ENCODE peak calls at places on chromosomes 5 and 9, in seven cellular contexts. One of them, this sample, is unnamed.

GRCh38 chr9:137007816-137008270 is 11.5 kb upstream of the CLIC3 start:
- DNase-seq in stromal cell of bone marrow: no peak
- DNase-seq in OCI-M1: no peak
- DNase-seq in cardiac muscle cell: no peak
- DNase-seq in MCF 10A: no peak
- DNase-seq in T-cell: no peak
- DNase-seq in HuH-7: no peak
- DNase-seq in this sample: no peak

GRCh38 chr9:34072868-34073590 is 24.3 kb upstream of the UBAP2 start:
- DNase-seq in stromal cell of bone marrow: peak
- DNase-seq in OCI-M1: no peak
- DNase-seq in cardiac muscle cell: no peak
- DNase-seq in MCF 10A: peak
- DNase-seq in T-cell: no peak
- DNase-seq in HuH-7: peak
- DNase-seq in this sample: no peak

GRCh38 chr5:90020575-90021535 is 388.7 kb downstream of the CETN3 start:
- DNase-seq in stromal cell of bone marrow: peak
- DNase-seq in OCI-M1: peak
- DNase-seq in cardiac muscle cell: no peak
- DNase-seq in MCF 10A: peak
- DNase-seq in T-cell: no peak
- DNase-seq in HuH-7: no peak
- DNase-seq in this sample: no peak

GRCh38 chr5:87949665-87950640 is 318.7 kb downstream of the TMEM161B start:
- DNase-seq in stromal cell of bone marrow: no peak
- DNase-seq in OCI-M1: peak
- DNase-seq in cardiac muscle cell: no peak
- DNase-seq in MCF 10A: no peak
- DNase-seq in T-cell: no peak
- DNase-seq in HuH-7: no peak
- DNase-seq in this sample: no peak

GRCh38 chr9:137485343-137486140 is 26.4 kb upstream of the NSMF start:
- DNase-seq in stromal cell of bone marrow: no peak
- DNase-seq in OCI-M1: no peak
- DNase-seq in cardiac muscle cell: no peak
- DNase-seq in MCF 10A: no peak
- DNase-seq in T-cell: no peak
- DNase-seq in HuH-7: no peak
- DNase-seq in this sample: no peak

GRCh38 chr5:6598351-6598900 is 34.4 kb downstream of the NSUN2 start:
- DNase-seq in stromal cell of bone marrow: no peak
- DNase-seq in OCI-M1: no peak
- DNase-seq in cardiac muscle cell: no peak
- DNase-seq in MCF 10A: no peak
- DNase-seq in T-cell: no peak
- DNase-seq in HuH-7: no peak
- DNase-seq in this sample: no peak

GRCh38 chr5:3912790-3913189 is 317.2 kb downstream of the IRX1 start:
- DNase-seq in stromal cell of bone marrow: no peak
- DNase-seq in OCI-M1: no peak
- DNase-seq in cardiac muscle cell: no peak
- DNase-seq in MCF 10A: no peak
- DNase-seq in T-cell: no peak
- DNase-seq in HuH-7: no peak
- DNase-seq in this sample: no peak

GRCh38 chr5:104297076-104297475 is 734.5 kb upstream of the NUDT12 start:
- DNase-seq in stromal cell of bone marrow: peak
- DNase-seq in OCI-M1: no peak
- DNase-seq in cardiac muscle cell: no peak
- DNase-seq in MCF 10A: no peak
- DNase-seq in T-cell: no peak
- DNase-seq in HuH-7: no peak
- DNase-seq in this sample: no peak

GRCh38 chr9:127389391-127390242 is 7.4 kb upstream of the SLC2A8 start:
- DNase-seq in stromal cell of bone marrow: no peak
- DNase-seq in OCI-M1: no peak
- DNase-seq in cardiac muscle cell: no peak
- DNase-seq in MCF 10A: no peak
- DNase-seq in T-cell: no peak
- DNase-seq in HuH-7: no peak
- DNase-seq in this sample: no peak

GRCh38 chr9:113620377-113621161 is 157.0 kb downstream of the RGS3 start:
- DNase-seq in stromal cell of bone marrow: peak
- DNase-seq in OCI-M1: no peak
- DNase-seq in cardiac muscle cell: peak
- DNase-seq in MCF 10A: peak
- DNase-seq in T-cell: no peak
- DNase-seq in HuH-7: peak
- DNase-seq in this sample: no peak

GRCh38 chr5:96322217-96322616 is 110.8 kb downstream of the PCSK1 start:
- DNase-seq in stromal cell of bone marrow: no peak
- DNase-seq in OCI-M1: no peak
- DNase-seq in cardiac muscle cell: no peak
- DNase-seq in MCF 10A: no peak
- DNase-seq in T-cell: no peak
- DNase-seq in HuH-7: no peak
- DNase-seq in this sample: no peak

GRCh38 chr5:16857635-16858034 is 78.5 kb downstream of the MYO10 start:
- DNase-seq in stromal cell of bone marrow: no peak
- DNase-seq in OCI-M1: no peak
- DNase-seq in cardiac muscle cell: no peak
- DNase-seq in MCF 10A: peak
- DNase-seq in T-cell: no peak
- DNase-seq in HuH-7: no peak
- DNase-seq in this sample: no peak

GRCh38 chr5:38434981-38435710 is 121.3 kb downstream of the LIFR start:
- DNase-seq in stromal cell of bone marrow: no peak
- DNase-seq in OCI-M1: no peak
- DNase-seq in cardiac muscle cell: no peak
- DNase-seq in MCF 10A: no peak
- DNase-seq in T-cell: no peak
- DNase-seq in HuH-7: no peak
- DNase-seq in this sample: no peak

GRCh38 chr5:82467006-82467561 is 188.9 kb upstream of the RPS23 start:
- DNase-seq in stromal cell of bone marrow: peak
- DNase-seq in OCI-M1: peak
- DNase-seq in cardiac muscle cell: no peak
- DNase-seq in MCF 10A: no peak
- DNase-seq in T-cell: no peak
- DNase-seq in HuH-7: no peak
- DNase-seq in this sample: no peak

GRCh38 chr5:143527808-143528207 is 124.3 kb upstream of the NR3C1 start:
- DNase-seq in stromal cell of bone marrow: no peak
- DNase-seq in OCI-M1: no peak
- DNase-seq in cardiac muscle cell: no peak
- DNase-seq in MCF 10A: peak
- DNase-seq in T-cell: no peak
- DNase-seq in HuH-7: no peak
- DNase-seq in this sample: no peak

GRCh38 chr9:121201045-121201737 is 478 bp downstream of the RAB14 start:
- DNase-seq in stromal cell of bone marrow: no peak
- DNase-seq in OCI-M1: peak
- DNase-seq in cardiac muscle cell: peak
- DNase-seq in MCF 10A: peak
- DNase-seq in T-cell: peak
- DNase-seq in HuH-7: no peak
- DNase-seq in this sample: peak

GRCh38 chr5:157949520-157949919 is 90.6 kb upstream of the CLINT1 start:
- DNase-seq in stromal cell of bone marrow: no peak
- DNase-seq in OCI-M1: no peak
- DNase-seq in cardiac muscle cell: no peak
- DNase-seq in MCF 10A: no peak
- DNase-seq in T-cell: no peak
- DNase-seq in HuH-7: no peak
- DNase-seq in this sample: no peak

GRCh38 chr9:133726401-133727276 is 11.5 kb downstream of the SARDH start:
- DNase-seq in stromal cell of bone marrow: no peak
- DNase-seq in OCI-M1: peak
- DNase-seq in cardiac muscle cell: peak
- DNase-seq in MCF 10A: peak
- DNase-seq in T-cell: peak
- DNase-seq in HuH-7: peak
- DNase-seq in this sample: peak

GRCh38 chr9:94926457-94926852 is 200.0 kb downstream of the AOPEP start:
- DNase-seq in stromal cell of bone marrow: no peak
- DNase-seq in OCI-M1: no peak
- DNase-seq in cardiac muscle cell: no peak
- DNase-seq in MCF 10A: no peak
- DNase-seq in T-cell: no peak
- DNase-seq in HuH-7: no peak
- DNase-seq in this sample: no peak

GRCh38 chr9:76756273-76756650 is 8.0 kb upstream of the PCA3 start:
- DNase-seq in stromal cell of bone marrow: no peak
- DNase-seq in OCI-M1: peak
- DNase-seq in cardiac muscle cell: peak
- DNase-seq in MCF 10A: peak
- DNase-seq in T-cell: no peak
- DNase-seq in HuH-7: peak
- DNase-seq in this sample: no peak

GRCh38 chr5:89351975-89352374 is 469.0 kb upstream of the MEF2C start:
- DNase-seq in stromal cell of bone marrow: no peak
- DNase-seq in OCI-M1: no peak
- DNase-seq in cardiac muscle cell: no peak
- DNase-seq in MCF 10A: no peak
- DNase-seq in T-cell: no peak
- DNase-seq in HuH-7: no peak
- DNase-seq in this sample: no peak

This sample was measured in T-helper 22 cell.